ENCODE peak calls at places on chromosomes 4 and X, in five cellular contexts. U is sciatic nerve, Q is right cardiac atrium, E is T-helper 1 cell, W is pons. Z is an unnamed sample.

GRCh38 chr4:80407246-80407645 is 71.7 kb downstream of the CFAP299 start:
- DNase-seq in U (peak; percentile 71), Q (peak; percentile 63), E (no peak), W (no peak), Z (peak; percentile 4)

GRCh38 chrX:123184199-123184857 is at the start of gene GRIA3:
- DNase-seq in U (no peak), Q (no peak), E (no peak), W (no peak), Z (no peak)

GRCh38 chr4:168797176-168797575 is 212.9 kb downstream of the CBR4 start:
- DNase-seq in U (no peak), Q (no peak), E (no peak), W (no peak), Z (peak; percentile 80)

GRCh38 chrX:39814391-39814790 is 283.4 kb downstream of the BCOR start:
- DNase-seq in U (no peak), Q (no peak), E (peak; percentile 69), W (peak; percentile 30), Z (peak; percentile 51)

GRCh38 chr4:68962868-68963267 is 11.3 kb upstream of the UGT2A3 start:
- DNase-seq in U (no peak), Q (no peak), E (no peak), W (no peak), Z (no peak)

GRCh38 chr4:35525192-35525978 is 718.9 kb downstream of the ARAP2 start:
- DNase-seq in U (no peak), Q (peak; percentile 25), E (peak; percentile 2), W (peak; percentile 83), Z (no peak)

GRCh38 chrX:53116101-53116500 is 22.2 kb downstream of the KANTR start:
- DNase-seq in U (no peak), Q (no peak), E (no peak), W (peak; percentile 23), Z (no peak)

GRCh38 chr4:88101165-88101564 is 57.3 kb downstream of the ABCG2 start:
- DNase-seq in U (no peak), Q (no peak), E (no peak), W (peak; percentile 82), Z (no peak)

GRCh38 chr4:88054909-88055308 is 47.5 kb downstream of the PKD2 start:
- DNase-seq in U (no peak), Q (no peak), E (peak; percentile 13), W (peak; percentile 37), Z (peak; percentile 40)

GRCh38 chr4:773214-773613 is 52.7 kb downstream of the CPLX1 start:
- DNase-seq in U (no peak), Q (no peak), E (no peak), W (no peak), Z (no peak)

GRCh38 chr4:83208776-83209365 is 75.7 kb downstream of the COQ2 start:
- DNase-seq in U (no peak), Q (no peak), E (no peak), W (no peak), Z (peak; percentile 50)

GRCh38 chr4:155818639-155819038 is 47.4 kb downstream of the ASIC5 start:
- DNase-seq in U (no peak), Q (no peak), E (no peak), W (no peak), Z (peak; percentile 34)

GRCh38 chr4:680931-681645 is 6.7 kb downstream of the MYL5 start:
- DNase-seq in U (peak; percentile 85), Q (peak; percentile 89), E (peak; percentile 60), W (no peak), Z (no peak)

GRCh38 chr4:46986922-46987638 is 6.3 kb downstream of the GABRA4 start:
- DNase-seq in U (no peak), Q (no peak), E (no peak), W (no peak), Z (no peak)

GRCh38 chrX:39809326-39809725 is 288.4 kb downstream of the BCOR start:
- DNase-seq in U (no peak), Q (no peak), E (no peak), W (no peak), Z (peak; percentile 51)

GRCh38 chrX:12972239-12972638 is 2.7 kb upstream of the TMSB4X start:
- DNase-seq in U (no peak), Q (no peak), E (peak; percentile 48), W (no peak), Z (no peak)

GRCh38 chr4:7928711-7929505 is 10.8 kb downstream of the AFAP1 start:
- DNase-seq in U (no peak), Q (no peak), E (no peak), W (no peak), Z (peak; percentile 43)

GRCh38 chr4:83212041-83212851 is 72.4 kb downstream of the COQ2 start:
- DNase-seq in U (no peak), Q (no peak), E (peak; percentile 82), W (no peak), Z (peak; percentile 44)

GRCh38 chr4:110944501-110944900 is 321.6 kb upstream of the PITX2 start:
- DNase-seq in U (no peak), Q (no peak), E (no peak), W (no peak), Z (peak; percentile 11)

GRCh38 chr4:8854866-8855265 is 16.8 kb downstream of the HMX1 start:
- DNase-seq in U (no peak), Q (no peak), E (no peak), W (no peak), Z (peak; percentile 26)

GRCh38 chrX:133350751-133351150 is 64.5 kb downstream of the GPC4 start:
- DNase-seq in U (peak; percentile 74), Q (peak; percentile 63), E (no peak), W (no peak), Z (peak; percentile 78)

GRCh38 chrX:108834036-108834435 is 97.7 kb upstream of the IRS4 start:
- DNase-seq in U (no peak), Q (no peak), E (no peak), W (no peak), Z (no peak)

GRCh38 chr4:3416821-3417221 is 24.9 kb upstream of the HGFAC start:
- DNase-seq in U (peak; percentile 41), Q (peak; percentile 40), E (no peak), W (no peak), Z (no peak)

GRCh38 chrX:14010566-14010965 is 19.1 kb downstream of the GEMIN8 start:
- DNase-seq in U (no peak), Q (no peak), E (no peak), W (no peak), Z (peak; percentile 59)

GRCh38 chrX:86348669-86349068 is 200.4 kb downstream of the DACH2 start:
- DNase-seq in U (no peak), Q (no peak), E (no peak), W (no peak), Z (peak; percentile 3)

GRCh38 chr4:155780773-155781172 is 22.0 kb downstream of the GUCY1B1 start:
- DNase-seq in U (no peak), Q (no peak), E (no peak), W (no peak), Z (no peak)

GRCh38 chr4:14853186-14853946 is 148.9 kb upstream of the CPEB2 start:
- DNase-seq in U (no peak), Q (no peak), E (no peak), W (no peak), Z (peak; percentile 64)

GRCh38 chr4:17097369-17097768 is 198.9 kb upstream of the LDB2 start:
- DNase-seq in U (no peak), Q (no peak), E (no peak), W (no peak), Z (no peak)

GRCh38 chr4:121951570-121952110 is at the start of gene TRPC3:
- DNase-seq in U (peak; percentile 60), Q (peak; percentile 69), E (peak; percentile 18), W (no peak), Z (peak; percentile 21)

GRCh38 chr4:141686146-141686775 is 49.9 kb downstream of the IL15 start:
- DNase-seq in U (no peak), Q (no peak), E (no peak), W (no peak), Z (peak; percentile 85)

GRCh38 chr4:11596989-11597388 is 168.3 kb upstream of the HS3ST1 start:
- DNase-seq in U (no peak), Q (no peak), E (no peak), W (no peak), Z (no peak)

Z was measured in MCF 10A.